ENCODE peak calls at places on chromosomes 4 and X, in four cellular contexts. One of them, this sample, is unnamed.

GRCh38 chrX:136318895-136319597 is 18.3 kb downstream of the ADGRG4 start:
- DNase-seq in uterus: no peak
- DNase-seq in GM12892: no peak
- DNase-seq in lower leg skin: no peak
- DNase-seq in this sample: no peak

GRCh38 chrX:42432552-42432951 is 345.4 kb downstream of the PPP1R2C start:
- DNase-seq in GM12892: no peak
- DNase-seq in uterus: no peak
- DNase-seq in lower leg skin: no peak
- DNase-seq in this sample: no peak

GRCh38 chrX:49249071-49249470 is 13.8 kb downstream of the CCDC22 start:
- DNase-seq in lower leg skin: no peak
- DNase-seq in GM12892: no peak
- DNase-seq in uterus: no peak
- DNase-seq in this sample: no peak

GRCh38 chrX:77742788-77743476 is 43.1 kb downstream of the ATRX start:
- DNase-seq in uterus: no peak
- DNase-seq in lower leg skin: no peak
- DNase-seq in GM12892: no peak
- DNase-seq in this sample: no peak

GRCh38 chr4:176274441-176274840 is 5.4 kb upstream of the ASB5 start:
- DNase-seq in lower leg skin: no peak
- DNase-seq in GM12892: no peak
- DNase-seq in uterus: no peak
- DNase-seq in this sample: no peak

GRCh38 chrX:1239681-1240142 is 27.3 kb upstream of the CRLF2 start:
- DNase-seq in GM12892: no peak
- DNase-seq in lower leg skin: peak; percentile 92
- DNase-seq in uterus: peak; percentile 22
- DNase-seq in this sample: no peak

GRCh38 chr4:174972911-174973310 is 54.8 kb downstream of the ADAM29 start:
- DNase-seq in GM12892: no peak
- DNase-seq in lower leg skin: no peak
- DNase-seq in uterus: no peak
- DNase-seq in this sample: no peak

GRCh38 chr4:76090241-76090691 is 15.8 kb downstream of the ART3 start:
- DNase-seq in uterus: peak; percentile 25
- DNase-seq in GM12892: no peak
- DNase-seq in lower leg skin: no peak
- DNase-seq in this sample: peak; percentile 71

GRCh38 chr4:89797117-89797516 is 39.8 kb downstream of the SNCA start:
- DNase-seq in GM12892: no peak
- DNase-seq in lower leg skin: no peak
- DNase-seq in uterus: no peak
- DNase-seq in this sample: no peak

DNA sequence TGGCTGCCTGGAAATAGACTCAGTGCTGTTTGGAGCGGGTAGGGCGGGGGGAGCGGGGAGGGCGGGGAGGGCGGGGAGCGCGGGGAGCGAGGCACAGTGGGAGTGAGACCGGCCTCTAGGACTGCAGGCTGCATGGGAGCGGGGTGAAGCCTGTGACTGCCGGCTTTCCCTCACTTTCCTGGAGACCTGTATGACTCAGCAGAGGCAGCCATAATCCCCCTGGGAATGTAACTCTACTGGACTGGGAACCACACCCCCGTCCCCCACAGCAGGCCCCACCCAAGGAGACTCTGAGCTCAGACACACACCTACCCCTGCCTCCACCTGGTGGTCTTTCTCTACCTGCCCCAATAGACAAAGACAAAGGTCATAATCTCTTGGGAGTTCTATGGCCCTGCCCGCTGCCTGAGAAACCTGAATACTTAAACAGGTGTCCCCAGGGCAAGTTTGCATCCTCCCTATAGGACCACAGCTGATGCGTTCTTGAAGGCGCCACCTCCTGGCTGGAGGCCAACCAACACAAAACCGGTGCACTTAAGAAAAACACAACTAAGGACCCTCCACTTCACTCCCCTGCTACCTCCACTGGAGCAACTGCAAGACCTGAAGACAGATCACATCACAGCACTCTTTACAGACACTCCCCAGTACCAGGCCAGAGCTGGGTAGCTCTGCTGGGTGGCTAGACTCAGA is 18.0 kb downstream of the HDAC8 start:
- DNase-seq in uterus: no peak
- DNase-seq in GM12892: no peak
- DNase-seq in lower leg skin: no peak
- DNase-seq in this sample: peak; percentile 6
- TF ChIP-seq POLR2A in uterus: no peak
- TF ChIP-seq POLR2A in GM12892: no peak
- TF ChIP-seq POLR2A in lower leg skin: no peak
- TF ChIP-seq POLR2A in this sample: no peak

DNA sequence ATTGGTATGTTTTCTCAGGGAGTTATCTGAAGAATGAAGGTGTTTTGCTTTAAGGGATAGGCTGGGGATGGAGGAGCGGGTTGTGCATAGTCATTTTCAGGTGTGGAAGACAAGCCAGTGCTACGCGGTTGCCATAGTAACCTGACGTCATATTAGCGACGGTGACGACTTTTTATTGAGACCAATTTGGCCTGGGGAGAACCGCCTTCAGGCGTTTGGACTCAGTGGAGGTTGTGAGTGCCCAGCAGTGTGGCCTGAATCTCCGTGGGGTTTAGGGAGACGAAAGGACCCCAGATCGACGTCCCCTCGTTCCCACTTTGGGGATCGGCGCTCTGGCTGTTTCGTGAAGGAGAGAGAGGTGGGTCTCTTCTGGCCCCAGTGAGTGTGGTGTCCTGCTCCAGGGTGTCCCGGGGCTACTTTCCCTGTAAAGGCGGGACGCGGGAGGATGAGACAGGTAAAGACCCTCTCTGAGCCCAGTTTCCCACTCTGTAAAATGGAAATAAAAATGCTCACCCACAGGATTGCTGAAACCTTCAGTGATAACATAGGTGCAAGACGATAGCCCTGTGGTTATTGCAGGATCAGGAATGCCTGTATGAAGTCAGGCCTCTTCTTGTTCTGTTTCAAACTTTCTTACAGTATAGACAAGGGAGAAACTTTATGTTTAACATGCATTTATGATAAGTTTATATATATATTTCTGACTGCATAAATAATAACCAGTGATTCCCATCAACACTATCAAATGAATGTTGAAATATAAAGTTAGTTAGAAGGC is 48.6 kb downstream of the GPRASP3 start:
- DNase-seq in GM12892: no peak
- DNase-seq in uterus: peak; percentile 80
- DNase-seq in lower leg skin: peak; percentile 93
- DNase-seq in this sample: peak; percentile 91
- TF ChIP-seq POLR2A in GM12892: peak; percentile 67
- TF ChIP-seq POLR2A in uterus: no peak
- TF ChIP-seq POLR2A in lower leg skin: no peak
- TF ChIP-seq POLR2A in this sample: peak; percentile 76

GRCh38 chr4:122151982-122152698 is at the start of gene BLTP1:
- DNase-seq in uterus: peak; percentile 82
- DNase-seq in GM12892: peak; percentile 83
- DNase-seq in lower leg skin: peak; percentile 97
- DNase-seq in this sample: peak; percentile 94
- TF ChIP-seq POLR2A in uterus: peak; percentile 73
- TF ChIP-seq POLR2A in GM12892: peak; percentile 72
- TF ChIP-seq POLR2A in lower leg skin: no peak
- TF ChIP-seq POLR2A in this sample: peak; percentile 79

GRCh38 chr4:6731780-6732179 is 15.8 kb downstream of the BLOC1S4 start:
- DNase-seq in uterus: no peak
- DNase-seq in lower leg skin: peak; percentile 65
- DNase-seq in GM12892: no peak
- DNase-seq in this sample: no peak

GRCh38 chr4:6731301-6731641 is 15.3 kb downstream of the BLOC1S4 start:
- DNase-seq in lower leg skin: peak; percentile 75
- DNase-seq in uterus: no peak
- DNase-seq in GM12892: no peak
- DNase-seq in this sample: no peak

GRCh38 chr4:6733358-6734164 is 17.6 kb downstream of the BLOC1S4 start:
- DNase-seq in uterus: no peak
- DNase-seq in lower leg skin: peak; percentile 78
- DNase-seq in GM12892: no peak
- DNase-seq in this sample: no peak

GRCh38 chr4:6734165-6734786 is 18.3 kb downstream of the BLOC1S4 start:
- DNase-seq in GM12892: no peak
- DNase-seq in lower leg skin: peak; percentile 82
- DNase-seq in uterus: no peak
- DNase-seq in this sample: peak; percentile 42

DNA sequence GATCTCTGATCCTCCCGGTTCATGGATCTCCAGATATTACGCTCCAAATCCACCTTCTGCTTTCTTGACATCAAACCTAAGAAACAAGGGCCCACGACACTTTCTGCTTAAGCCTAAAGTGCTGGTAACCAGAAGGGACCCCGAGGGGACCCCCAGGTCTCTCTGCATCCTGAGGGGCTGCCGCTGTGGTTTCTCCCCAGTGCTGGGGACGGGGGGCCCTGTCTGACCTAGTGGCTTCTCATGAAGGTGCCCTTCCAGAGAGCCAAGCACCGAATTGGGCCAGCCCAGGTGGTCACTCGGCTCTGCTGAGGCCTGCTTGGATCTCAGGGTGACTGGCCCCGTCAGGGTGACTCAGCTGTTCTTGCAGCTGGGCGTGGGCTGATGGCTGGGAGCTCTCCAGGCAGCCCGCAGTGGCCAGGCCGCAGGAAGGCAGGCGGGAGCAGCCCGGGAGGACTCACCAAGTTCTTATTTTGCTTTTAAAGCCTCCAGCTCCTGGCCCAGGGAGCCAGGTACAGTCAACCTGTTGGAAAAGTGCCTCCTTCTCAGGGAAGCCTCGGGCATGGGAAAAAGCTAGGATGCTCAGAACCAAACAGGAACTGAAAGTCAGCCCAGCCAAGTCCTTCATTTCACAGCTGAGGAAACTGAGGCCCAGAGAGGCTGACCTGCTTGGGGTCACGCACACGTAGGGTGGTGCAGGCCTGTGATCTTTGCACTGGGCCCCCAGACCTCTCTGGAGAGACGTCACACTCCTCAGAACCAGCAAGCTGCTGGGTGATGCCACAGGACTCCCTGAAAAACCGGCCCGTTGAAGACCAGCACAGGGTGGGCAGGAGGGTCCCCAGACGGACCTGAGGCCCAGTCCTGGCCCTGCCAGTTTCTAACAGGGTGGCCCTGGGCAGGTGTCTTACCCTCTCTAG is 16.7 kb downstream of the BLOC1S4 start:
- DNase-seq in lower leg skin: peak; percentile 90
- DNase-seq in GM12892: no peak
- DNase-seq in uterus: peak; percentile 58
- DNase-seq in this sample: peak; percentile 96
- TF ChIP-seq POLR2A in lower leg skin: no peak
- TF ChIP-seq POLR2A in GM12892: no peak
- TF ChIP-seq POLR2A in uterus: no peak
- TF ChIP-seq POLR2A in this sample: peak; percentile 76

DNA sequence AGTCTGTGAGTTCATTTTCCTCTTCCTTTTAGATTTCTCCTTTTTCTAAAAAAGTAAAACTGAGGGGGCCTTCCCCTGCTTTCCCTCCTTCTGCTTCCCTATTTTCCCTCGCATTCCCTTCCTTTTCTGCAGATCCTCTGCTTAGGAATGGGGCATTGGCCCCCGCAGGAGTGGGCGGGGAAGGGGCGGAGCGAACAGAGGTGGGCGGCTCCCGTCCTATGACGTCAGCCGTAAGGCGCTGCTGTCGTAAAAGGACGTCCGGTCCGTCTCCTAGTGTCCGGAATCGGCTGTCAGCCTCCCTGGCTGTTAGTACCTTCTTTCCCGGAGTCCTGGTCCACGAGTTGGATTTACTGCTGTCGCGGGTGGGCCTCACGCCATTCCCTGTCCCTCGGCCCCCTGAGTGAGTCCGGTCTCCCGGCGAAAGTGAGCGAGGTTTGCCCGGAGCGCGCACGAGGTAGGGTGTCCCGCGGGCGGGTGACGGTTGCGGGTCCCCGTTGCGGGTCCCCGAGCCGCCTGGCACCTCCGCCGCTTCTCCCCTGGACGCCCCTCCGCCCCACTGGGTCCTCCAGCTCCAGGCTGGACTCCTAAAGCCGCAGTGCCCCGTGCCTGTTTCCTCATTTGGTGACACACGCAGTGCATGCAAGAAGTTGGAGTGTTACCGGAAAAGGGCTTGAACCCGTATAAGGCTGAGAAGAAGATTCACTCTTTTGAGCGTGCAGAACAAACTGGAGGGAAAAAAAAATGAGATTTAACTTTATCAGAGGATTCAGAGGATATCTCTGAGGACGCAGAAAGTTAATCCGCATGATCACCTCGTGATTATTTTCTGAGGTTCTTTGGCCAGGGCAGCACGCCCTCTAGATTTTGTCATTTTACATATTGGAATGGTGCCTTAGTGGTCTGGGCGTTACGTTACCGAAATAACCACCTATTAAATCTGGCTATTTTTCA is at the start of gene ZNF330:
- DNase-seq in uterus: peak; percentile 92
- DNase-seq in GM12892: peak; percentile 47
- DNase-seq in lower leg skin: peak; percentile 98
- DNase-seq in this sample: peak; percentile 86
- TF ChIP-seq POLR2A in uterus: peak; percentile 79
- TF ChIP-seq POLR2A in GM12892: peak; percentile 88
- TF ChIP-seq POLR2A in lower leg skin: peak; percentile 75
- TF ChIP-seq POLR2A in this sample: peak; percentile 84

DNA sequence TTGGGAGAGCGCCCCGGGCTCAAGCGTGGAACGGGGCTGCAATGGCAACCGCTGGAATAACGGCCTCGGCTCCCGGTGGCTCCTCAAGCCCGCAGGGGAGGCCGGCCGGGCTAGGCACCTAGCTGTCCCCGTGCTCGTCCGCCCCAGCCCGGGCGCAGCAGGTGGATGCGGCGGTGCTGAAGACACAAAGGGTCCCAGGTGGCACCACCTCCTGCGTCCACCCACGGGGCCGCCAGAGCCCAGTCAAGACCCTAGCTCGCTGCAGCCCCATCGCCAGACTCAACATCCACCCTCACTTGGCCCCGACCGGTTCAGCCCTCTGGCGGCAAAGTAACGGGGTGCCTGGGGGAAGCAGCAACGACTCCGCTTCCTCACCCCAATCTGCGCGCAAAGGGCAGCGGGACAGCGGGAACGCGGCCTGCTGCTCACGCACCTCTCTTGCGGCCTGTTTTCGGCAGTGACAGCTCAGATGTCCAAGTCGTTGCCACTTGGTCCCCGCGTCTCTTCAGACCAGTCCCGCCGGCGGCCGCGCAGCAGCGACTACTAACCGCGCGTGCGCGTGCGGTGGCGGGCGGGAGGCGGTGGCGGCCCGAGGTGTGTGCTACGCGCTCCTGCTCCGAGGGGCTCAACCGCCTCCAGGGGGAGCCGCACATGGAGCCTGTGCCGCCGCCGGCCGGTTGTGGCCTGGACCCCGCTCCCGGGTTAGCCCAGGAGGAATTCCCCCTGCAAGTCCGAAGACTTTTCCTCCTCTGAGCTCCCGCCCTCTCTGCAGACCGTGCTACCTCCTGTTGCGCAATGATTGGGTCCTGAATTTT is at the start of gene CLGN:
- DNase-seq in GM12892: peak; percentile 39
- DNase-seq in uterus: peak; percentile 42
- DNase-seq in lower leg skin: no peak
- DNase-seq in this sample: peak; percentile 82
- TF ChIP-seq POLR2A in GM12892: no peak
- TF ChIP-seq POLR2A in uterus: no peak
- TF ChIP-seq POLR2A in lower leg skin: no peak
- TF ChIP-seq POLR2A in this sample: no peak

GRCh38 chr4:793941-794621 is 31.8 kb downstream of the CPLX1 start:
- DNase-seq in lower leg skin: no peak
- DNase-seq in uterus: no peak
- DNase-seq in GM12892: no peak
- DNase-seq in this sample: no peak
- TF ChIP-seq POLR2A in lower leg skin: no peak
- TF ChIP-seq POLR2A in uterus: no peak
- TF ChIP-seq POLR2A in GM12892: no peak
- TF ChIP-seq POLR2A in this sample: no peak